ENCODE peak calls at places on chromosomes 2 and 18, in eight cellular contexts. F, N, H, V, T, A, I and G are unnamed samples.

GRCh38 chr2:215797676-215798075 is 215.7 kb downstream of the MREG start:
- DNase-seq in H (no peak), V (no peak), I (no peak), T (no peak), N (no peak), A (no peak), F (no peak), G (no peak)

GRCh38 chr2:179671314-179671713 is 190.1 kb downstream of the ZNF385B start:
- DNase-seq in I (no peak), V (no peak), T (no peak), H (no peak), F (no peak), A (no peak), N (no peak), G (no peak)

GRCh38 chr18:36608107-36608506 is 220.7 kb downstream of the TPGS2 start:
- DNase-seq in T (no peak), N (no peak), V (no peak), H (no peak), I (no peak), F (no peak), A (no peak), G (no peak)

GRCh38 chr18:54360406-54360805 is 2.7 kb downstream of the C18orf54 start:
- DNase-seq in N (no peak), A (no peak), T (no peak), V (no peak), H (no peak), F (no peak), I (no peak), G (no peak)

GRCh38 chr2:66585616-66586015 is 150.7 kb downstream of the MEIS1 start:
- DNase-seq in V (no peak), I (no peak), F (no peak), N (no peak), T (no peak), H (no peak), A (no peak), G (no peak)

GRCh38 chr2:8679827-8680731 is 1.8 kb upstream of the ID2 start:
- DNase-seq in I (peak; percentile 76), V (no peak), F (no peak), H (peak; percentile 80), A (no peak), N (peak; percentile 26), T (no peak), G (no peak)

GRCh38 chr2:162824319-162824718 is 14.2 kb downstream of the KCNH7 start:
- DNase-seq in T (no peak), A (no peak), H (no peak), V (no peak), I (no peak), F (no peak), N (no peak), G (no peak)

GRCh38 chr2:215905691-215906090 is 107.7 kb downstream of the MREG start:
- DNase-seq in V (no peak), T (no peak), A (no peak), I (no peak), H (no peak), N (no peak), F (no peak), G (no peak)

GRCh38 chr18:45384137-45384998 is 230.9 kb upstream of the SLC14A2 start:
- DNase-seq in I (peak; percentile 59), T (no peak), V (no peak), N (peak; percentile 70), H (peak; percentile 44), A (no peak), F (no peak), G (no peak)

DNA sequence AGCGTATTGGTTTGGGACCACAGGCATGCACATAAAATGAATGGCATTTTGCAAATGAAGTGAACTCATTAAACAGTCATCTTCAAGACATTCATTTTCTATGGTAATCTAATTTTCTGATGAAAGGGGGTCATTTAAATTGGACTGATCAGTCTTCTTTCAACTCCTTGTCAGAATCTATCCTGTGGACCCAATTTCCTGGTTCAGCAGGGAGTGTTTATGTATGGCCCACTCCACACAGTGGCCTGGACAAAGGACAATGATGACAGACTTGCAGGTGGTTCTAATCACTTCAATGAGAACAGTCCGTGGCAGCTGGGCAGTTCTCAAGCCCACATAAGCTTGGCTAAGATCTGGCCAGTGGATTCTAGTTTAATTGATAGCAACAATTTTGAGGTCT is 448.1 kb downstream of the DCDC2C start:
- DNase-seq in I (no peak), H (no peak), T (no peak), F (no peak), A (no peak), V (no peak), N (no peak), G (no peak)
- H3K4me3 ChIP-seq in I (no peak overlapping the region), H (no peak overlapping the region), T (no peak overlapping the region), F (no peak overlapping the region), A (no peak overlapping the region), V (no peak overlapping the region), N (no peak overlapping the region), G (no peak overlapping the region)

GRCh38 chr2:169572821-169573159 is 875 bp downstream of the FASTKD1 start:
- DNase-seq in N (no peak), A (no peak), V (no peak), T (no peak), F (no peak), H (no peak), I (no peak), G (no peak)

GRCh38 chr2:169573974-169574299 is 272 bp upstream of the FASTKD1 start:
- DNase-seq in V (no peak), T (no peak), H (no peak), I (no peak), N (no peak), F (no peak), A (no peak), G (no peak)

GRCh38 chr2:169571571-169571970 is 2.1 kb downstream of the FASTKD1 start:
- DNase-seq in H (no peak), N (no peak), A (no peak), T (no peak), V (no peak), F (no peak), I (no peak), G (no peak)

GRCh38 chr2:169573160-169573973 is at the start of gene FASTKD1:
- DNase-seq in A (peak; percentile 45), H (peak; percentile 94), I (peak; percentile 89), F (peak; percentile 95), N (peak; percentile 79), V (peak; percentile 94), T (peak; percentile 29), G (peak; percentile 44)

GRCh38 chr2:169572189-169572588 is 1.5 kb downstream of the FASTKD1 start:
- DNase-seq in F (no peak), N (no peak), T (no peak), I (no peak), A (no peak), H (no peak), V (no peak), G (no peak)
- H3K4me3 ChIP-seq in F (no peak overlapping the region), N (no peak overlapping the region), T (no peak overlapping the region), I (no peak overlapping the region), A (no peak overlapping the region), H (no peak overlapping the region), V (peak overlapping the region; percentile 77), G (no peak overlapping the region)

DNA sequence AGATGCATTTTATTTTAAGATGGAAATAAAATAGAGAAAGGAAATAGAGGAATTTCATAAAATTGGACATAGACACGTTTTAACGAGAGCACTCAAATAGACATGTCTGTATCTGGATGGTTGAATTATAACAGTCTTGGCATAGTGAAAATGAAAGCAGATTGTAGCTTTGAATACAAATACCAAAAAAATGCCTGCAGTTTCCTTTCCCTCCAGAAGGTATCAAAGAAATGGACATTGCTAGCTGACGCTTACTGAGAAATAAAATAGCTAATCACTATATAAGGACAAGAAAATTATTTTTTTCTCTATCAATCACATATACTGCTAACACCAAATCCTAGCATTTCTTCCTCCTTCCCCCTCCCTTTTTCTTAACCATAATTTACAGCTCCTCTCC is 11.4 kb upstream of the MAPRE2 start:
- DNase-seq in V (no peak), T (no peak), N (no peak), I (no peak), A (no peak), H (no peak), F (no peak), G (no peak)
- H3K4me3 ChIP-seq in V (peak overlapping the region; percentile 30), T (no peak overlapping the region), N (no peak overlapping the region), I (peak overlapping the region; percentile 6), A (no peak overlapping the region), H (no peak overlapping the region), F (peak overlapping the region; percentile 29), G (no peak overlapping the region)

DNA sequence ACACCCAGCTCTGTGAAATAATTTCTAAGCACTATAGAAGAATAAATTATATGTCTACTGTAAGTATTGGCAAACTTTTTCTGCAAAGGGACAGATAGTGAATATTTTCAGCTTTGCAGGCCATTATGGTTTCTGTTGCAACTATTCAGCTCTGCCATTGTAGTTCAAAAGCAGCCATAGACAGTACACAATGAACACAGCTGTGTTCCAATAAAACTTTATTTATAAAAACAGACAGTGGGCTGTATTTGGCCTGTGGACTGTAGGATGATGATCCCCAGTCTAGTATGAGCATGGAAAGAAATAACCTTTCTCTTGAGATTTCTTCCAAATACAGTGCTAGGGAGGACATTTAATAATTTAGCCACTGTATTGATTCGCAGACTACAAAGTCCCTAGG is 35.2 kb upstream of the THOC1 start:
- DNase-seq in T (no peak), F (no peak), I (no peak), H (no peak), V (no peak), A (no peak), N (no peak), G (no peak)
- H3K4me3 ChIP-seq in T (no peak overlapping the region), F (no peak overlapping the region), I (no peak overlapping the region), H (no peak overlapping the region), V (no peak overlapping the region), A (no peak overlapping the region), N (no peak overlapping the region), G (no peak overlapping the region)

GRCh38 chr2:127609818-127610217 is 36.1 kb upstream of the GPR17 start:
- DNase-seq in F (peak; percentile 64), N (no peak), T (no peak), I (peak; percentile 0), H (no peak), V (no peak), A (no peak), G (no peak)

GRCh38 chr2:127609031-127609751 is 36.8 kb upstream of the GPR17 start:
- DNase-seq in V (no peak), A (no peak), F (peak; percentile 53), I (peak; percentile 11), N (no peak), H (no peak), T (no peak), G (no peak)

GRCh38 chr2:127607399-127607908 is 38.5 kb upstream of the GPR17 start:
- DNase-seq in F (peak; percentile 48), T (no peak), I (peak; percentile 7), V (no peak), H (no peak), N (no peak), A (no peak), G (no peak)

GRCh38 chr2:127606594-127607398 is 39.2 kb upstream of the GPR17 start:
- DNase-seq in H (no peak), T (no peak), I (peak; percentile 14), F (peak; percentile 62), N (no peak), A (no peak), V (no peak), G (no peak)

GRCh38 chr2:127608061-127609011 is 37.6 kb upstream of the GPR17 start:
- DNase-seq in F (peak; percentile 67), T (no peak), V (no peak), I (peak; percentile 18), N (no peak), A (no peak), H (no peak), G (no peak)
- H3K4me3 ChIP-seq in F (no peak overlapping the region), T (no peak overlapping the region), V (no peak overlapping the region), I (no peak overlapping the region), N (no peak overlapping the region), A (no peak overlapping the region), H (no peak overlapping the region), G (no peak overlapping the region)